ENCODE peak calls at places on chromosomes 4 and X, in nine cellular contexts. One of them, this sample, is unnamed.

GRCh38 chr4:23966720-23967119 is 76.9 kb upstream of the PPARGC1A start:
- DNase-seq in sigmoid colon: no peak
- DNase-seq in ovary: no peak
- DNase-seq in tibial nerve: no peak
- DNase-seq in suprapubic skin: no peak
- DNase-seq in A549: no peak
- DNase-seq in K562: no peak
- DNase-seq in GM12878: no peak
- DNase-seq in HepG2: peak
- DNase-seq in this sample: no peak

GRCh38 chrX:77528034-77528433 is 80.8 kb downstream of the FGF16 start:
- DNase-seq in sigmoid colon: no peak
- DNase-seq in ovary: no peak
- DNase-seq in tibial nerve: no peak
- DNase-seq in suprapubic skin: no peak
- DNase-seq in A549: no peak
- DNase-seq in K562: peak
- DNase-seq in GM12878: no peak
- DNase-seq in HepG2: no peak
- DNase-seq in this sample: no peak

GRCh38 chr4:77956917-77957316 is 94.3 kb downstream of the MRPL1 start:
- DNase-seq in sigmoid colon: no peak
- DNase-seq in ovary: no peak
- DNase-seq in tibial nerve: no peak
- DNase-seq in suprapubic skin: no peak
- DNase-seq in A549: no peak
- DNase-seq in K562: no peak
- DNase-seq in GM12878: no peak
- DNase-seq in HepG2: no peak
- DNase-seq in this sample: no peak

GRCh38 chrX:155215443-155216178 is 649 bp upstream of the VBP1 start:
- DNase-seq in sigmoid colon: no peak
- DNase-seq in ovary: no peak
- DNase-seq in tibial nerve: no peak
- DNase-seq in suprapubic skin: no peak
- DNase-seq in A549: no peak
- DNase-seq in K562: no peak
- DNase-seq in GM12878: no peak
- DNase-seq in HepG2: no peak
- DNase-seq in this sample: no peak

GRCh38 chr4:95715830-95716229 is 124.1 kb upstream of the PDHA2 start:
- DNase-seq in sigmoid colon: no peak
- DNase-seq in ovary: no peak
- DNase-seq in tibial nerve: no peak
- DNase-seq in suprapubic skin: no peak
- DNase-seq in A549: no peak
- DNase-seq in K562: no peak
- DNase-seq in GM12878: no peak
- DNase-seq in HepG2: no peak
- DNase-seq in this sample: no peak

GRCh38 chr4:169619518-169619957 is 840 bp upstream of the CLCN3 start:
- DNase-seq in sigmoid colon: no peak
- DNase-seq in ovary: peak
- DNase-seq in tibial nerve: no peak
- DNase-seq in suprapubic skin: no peak
- DNase-seq in A549: peak
- DNase-seq in K562: peak
- DNase-seq in GM12878: no peak
- DNase-seq in HepG2: peak
- DNase-seq in this sample: peak

GRCh38 chrX:153769158-153769864 is 5.3 kb downstream of the PLXNB3 start:
- DNase-seq in sigmoid colon: peak
- DNase-seq in ovary: no peak
- DNase-seq in tibial nerve: no peak
- DNase-seq in suprapubic skin: no peak
- DNase-seq in A549: no peak
- DNase-seq in K562: no peak
- DNase-seq in GM12878: no peak
- DNase-seq in HepG2: no peak
- DNase-seq in this sample: no peak

GRCh38 chrX:149003863-149004660 is 501.0 kb downstream of the IDS start:
- DNase-seq in sigmoid colon: no peak
- DNase-seq in ovary: no peak
- DNase-seq in tibial nerve: no peak
- DNase-seq in suprapubic skin: no peak
- DNase-seq in A549: no peak
- DNase-seq in K562: no peak
- DNase-seq in GM12878: peak
- DNase-seq in HepG2: no peak
- DNase-seq in this sample: no peak

GRCh38 chrX:115378471-115378870 is 89.0 kb downstream of the LUZP4 start:
- DNase-seq in sigmoid colon: no peak
- DNase-seq in ovary: no peak
- DNase-seq in tibial nerve: no peak
- DNase-seq in suprapubic skin: no peak
- DNase-seq in A549: peak
- DNase-seq in K562: no peak
- DNase-seq in GM12878: no peak
- DNase-seq in HepG2: no peak
- DNase-seq in this sample: no peak

GRCh38 chr4:184441461-184442392 is 32.6 kb downstream of the IRF2 start:
- DNase-seq in sigmoid colon: no peak
- DNase-seq in ovary: no peak
- DNase-seq in tibial nerve: no peak
- DNase-seq in suprapubic skin: no peak
- DNase-seq in A549: no peak
- DNase-seq in K562: no peak
- DNase-seq in GM12878: no peak
- DNase-seq in HepG2: no peak
- DNase-seq in this sample: no peak

GRCh38 chrX:46340696-46341095 is 204.5 kb downstream of the ZNF674 start:
- DNase-seq in sigmoid colon: no peak
- DNase-seq in ovary: no peak
- DNase-seq in tibial nerve: no peak
- DNase-seq in suprapubic skin: no peak
- DNase-seq in A549: no peak
- DNase-seq in K562: no peak
- DNase-seq in GM12878: no peak
- DNase-seq in HepG2: no peak
- DNase-seq in this sample: no peak

GRCh38 chrX:127552571-127552970 is 499.6 kb downstream of the ACTRT1 start:
- DNase-seq in sigmoid colon: no peak
- DNase-seq in ovary: no peak
- DNase-seq in tibial nerve: no peak
- DNase-seq in suprapubic skin: no peak
- DNase-seq in A549: no peak
- DNase-seq in K562: no peak
- DNase-seq in GM12878: no peak
- DNase-seq in HepG2: no peak
- DNase-seq in this sample: no peak

GRCh38 chr4:73653695-73654106 is 33.5 kb upstream of the RASSF6 start:
- DNase-seq in sigmoid colon: no peak
- DNase-seq in ovary: peak
- DNase-seq in tibial nerve: no peak
- DNase-seq in suprapubic skin: no peak
- DNase-seq in A549: peak
- DNase-seq in K562: peak
- DNase-seq in GM12878: peak
- DNase-seq in HepG2: peak
- DNase-seq in this sample: peak

DNA sequence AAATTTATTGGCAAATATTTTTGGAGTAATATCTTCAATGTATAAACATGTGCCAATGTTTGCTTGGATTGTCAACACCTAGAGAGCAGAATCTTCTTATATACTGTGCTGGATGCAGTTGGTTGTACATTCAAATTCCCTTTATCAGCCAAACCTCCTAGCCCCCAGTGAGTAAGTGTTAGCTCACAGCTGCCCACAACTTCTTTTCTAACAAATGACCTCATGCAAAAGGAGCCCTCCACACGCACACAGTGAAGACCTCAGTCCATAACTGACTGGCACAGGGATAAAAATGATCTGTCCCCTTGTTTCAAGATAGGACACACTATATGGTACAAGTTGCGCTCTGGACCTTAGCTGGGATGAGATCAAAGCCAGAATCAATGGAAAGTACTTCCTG is 458.0 kb upstream of the NWD2 start:
- DNase-seq in sigmoid colon: no peak
- DNase-seq in ovary: no peak
- DNase-seq in tibial nerve: no peak
- DNase-seq in suprapubic skin: no peak
- DNase-seq in A549: no peak
- DNase-seq in K562: no peak
- DNase-seq in GM12878: no peak
- DNase-seq in HepG2: no peak
- DNase-seq in this sample: no peak
- TF ChIP-seq EP300 in sigmoid colon: no peak
- TF ChIP-seq EP300 in ovary: no peak
- TF ChIP-seq EP300 in tibial nerve: no peak
- TF ChIP-seq EP300 in suprapubic skin: no peak
- TF ChIP-seq EP300 in A549: no peak
- TF ChIP-seq EP300 in K562: no peak
- TF ChIP-seq EP300 in GM12878: no peak
- TF ChIP-seq EP300 in HepG2: no peak
- TF ChIP-seq EP300 in this sample: no peak

DNA sequence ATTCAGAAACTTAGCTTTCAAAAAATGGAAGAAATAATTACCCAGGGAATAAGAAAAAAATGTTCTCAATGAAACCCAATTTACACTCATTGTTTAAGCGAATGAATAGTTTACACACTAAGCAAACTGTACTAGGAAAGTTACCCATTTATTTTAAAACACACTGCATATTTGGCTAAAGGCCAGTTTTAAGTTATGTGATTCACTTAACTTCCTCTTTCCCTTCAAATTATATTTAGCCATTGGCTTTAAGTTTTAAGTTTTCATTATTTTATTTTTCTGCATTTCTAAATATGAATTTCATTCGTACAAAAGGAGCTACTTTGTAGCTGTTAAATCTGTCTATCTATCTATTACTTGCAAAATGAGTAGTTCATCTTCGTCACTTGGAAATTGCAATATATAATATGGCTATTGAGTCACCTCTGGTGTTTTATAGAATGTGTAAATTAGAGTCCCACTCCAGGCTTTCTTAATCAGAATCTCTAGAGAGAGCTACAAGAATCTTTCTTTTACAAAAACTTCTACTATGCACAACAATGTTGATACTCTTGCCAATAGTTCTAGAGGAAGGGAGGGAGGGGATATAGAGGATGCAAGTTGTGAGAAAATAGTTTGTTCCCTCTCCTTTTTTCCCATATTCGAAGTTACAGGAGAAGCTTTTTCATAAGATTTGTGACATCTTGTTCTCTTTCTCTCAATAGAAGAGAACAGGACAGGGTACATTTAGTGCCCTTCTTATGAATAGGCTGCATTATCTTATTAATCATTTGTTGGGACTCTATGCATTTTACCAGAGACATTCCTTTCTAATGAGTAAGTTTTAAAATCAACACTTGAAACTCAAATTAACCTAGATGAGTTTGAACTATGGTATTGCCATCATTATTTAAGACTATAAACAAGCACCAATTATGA is 41.8 kb downstream of the SULT1B1 start:
- DNase-seq in sigmoid colon: no peak
- DNase-seq in ovary: no peak
- DNase-seq in tibial nerve: no peak
- DNase-seq in suprapubic skin: no peak
- DNase-seq in A549: no peak
- DNase-seq in K562: no peak
- DNase-seq in GM12878: no peak
- DNase-seq in HepG2: no peak
- DNase-seq in this sample: no peak
- TF ChIP-seq POLR2A in sigmoid colon: no peak
- TF ChIP-seq POLR2A in ovary: no peak
- TF ChIP-seq POLR2A in tibial nerve: no peak
- TF ChIP-seq POLR2A in suprapubic skin: no peak
- TF ChIP-seq POLR2A in A549: no peak
- TF ChIP-seq POLR2A in K562: no peak
- TF ChIP-seq POLR2A in GM12878: no peak
- TF ChIP-seq POLR2A in HepG2: no peak
- TF ChIP-seq POLR2A in this sample: no peak

GRCh38 chr4:11720292-11720691 is 291.6 kb upstream of the HS3ST1 start:
- DNase-seq in sigmoid colon: no peak
- DNase-seq in ovary: no peak
- DNase-seq in tibial nerve: no peak
- DNase-seq in suprapubic skin: no peak
- DNase-seq in A549: peak
- DNase-seq in K562: peak
- DNase-seq in GM12878: no peak
- DNase-seq in HepG2: no peak
- DNase-seq in this sample: no peak
- TF ChIP-seq EP300 in sigmoid colon: no peak
- TF ChIP-seq EP300 in ovary: no peak
- TF ChIP-seq EP300 in tibial nerve: no peak
- TF ChIP-seq EP300 in suprapubic skin: no peak
- TF ChIP-seq EP300 in A549: no peak
- TF ChIP-seq EP300 in K562: no peak
- TF ChIP-seq EP300 in GM12878: no peak
- TF ChIP-seq EP300 in HepG2: no peak
- TF ChIP-seq EP300 in this sample: no peak

GRCh38 chr4:112213850-112214249 is 17.7 kb upstream of the AP1AR start:
- DNase-seq in sigmoid colon: no peak
- DNase-seq in ovary: no peak
- DNase-seq in tibial nerve: no peak
- DNase-seq in suprapubic skin: no peak
- DNase-seq in A549: no peak
- DNase-seq in K562: no peak
- DNase-seq in GM12878: no peak
- DNase-seq in HepG2: no peak
- DNase-seq in this sample: no peak

GRCh38 chr4:112214397-112215264 is 17.0 kb upstream of the AP1AR start:
- DNase-seq in sigmoid colon: no peak
- DNase-seq in ovary: no peak
- DNase-seq in tibial nerve: no peak
- DNase-seq in suprapubic skin: no peak
- DNase-seq in A549: peak
- DNase-seq in K562: peak
- DNase-seq in GM12878: no peak
- DNase-seq in HepG2: peak
- DNase-seq in this sample: no peak

GRCh38 chr4:112210777-112211176 is 20.8 kb upstream of the AP1AR start:
- DNase-seq in sigmoid colon: no peak
- DNase-seq in ovary: no peak
- DNase-seq in tibial nerve: no peak
- DNase-seq in suprapubic skin: no peak
- DNase-seq in A549: no peak
- DNase-seq in K562: no peak
- DNase-seq in GM12878: no peak
- DNase-seq in HepG2: no peak
- DNase-seq in this sample: no peak

DNA sequence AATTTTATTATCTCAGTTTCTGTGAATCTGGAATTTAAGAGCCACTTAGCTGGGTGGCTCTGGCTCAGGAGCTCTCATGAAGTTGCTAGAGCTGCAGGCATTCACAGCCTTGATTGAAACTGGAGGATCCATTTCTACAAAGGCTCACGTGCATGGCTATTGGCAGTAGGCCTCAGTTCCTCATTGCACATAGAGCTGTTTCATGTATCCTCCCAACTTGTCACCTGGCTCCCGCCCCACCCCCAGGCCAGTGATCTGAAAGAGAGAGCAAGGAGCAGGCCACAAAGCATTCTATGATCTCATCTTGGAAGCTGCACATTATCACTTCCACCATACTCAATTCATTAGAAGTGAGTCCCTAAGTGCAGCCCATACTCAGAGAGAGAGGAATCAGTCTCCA is 18.5 kb upstream of the AP1AR start:
- DNase-seq in sigmoid colon: no peak
- DNase-seq in ovary: no peak
- DNase-seq in tibial nerve: no peak
- DNase-seq in suprapubic skin: no peak
- DNase-seq in A549: no peak
- DNase-seq in K562: no peak
- DNase-seq in GM12878: no peak
- DNase-seq in HepG2: peak
- DNase-seq in this sample: no peak
- TF ChIP-seq POLR2A in sigmoid colon: no peak
- TF ChIP-seq POLR2A in ovary: no peak
- TF ChIP-seq POLR2A in tibial nerve: no peak
- TF ChIP-seq POLR2A in suprapubic skin: no peak
- TF ChIP-seq POLR2A in A549: no peak
- TF ChIP-seq POLR2A in K562: no peak
- TF ChIP-seq POLR2A in GM12878: no peak
- TF ChIP-seq POLR2A in HepG2: no peak
- TF ChIP-seq POLR2A in this sample: no peak